ENCODE peak calls at places on chromosomes 5 and 9, in six cellular contexts. B, L, R, Z, C and T are unnamed samples.

GRCh38 chr9:135536166-135536565 is 9.8 kb upstream of the OBP2A start:
- DNase-seq in B (peak; percentile 19), L (no peak), R (peak; percentile 10), Z (no peak), C (no peak), T (no peak)

GRCh38 chr5:112878760-112879159 is 17.7 kb downstream of the SRP19 start:
- DNase-seq in B (no peak), L (no peak), R (no peak), Z (no peak), C (peak; percentile 77), T (peak; percentile 69)

GRCh38 chr5:169527863-169528262 is 55.7 kb upstream of the SPDL1 start:
- DNase-seq in B (no peak), L (no peak), R (no peak), Z (no peak), C (no peak), T (no peak)

GRCh38 chr9:16619341-16619740 is 251.1 kb downstream of the BNC2 start:
- DNase-seq in B (no peak), L (no peak), R (no peak), Z (no peak), C (no peak), T (no peak)

GRCh38 chr5:160419458-160420330 is 813 bp upstream of the SLU7 start:
- DNase-seq in B (no peak), L (no peak), R (no peak), Z (no peak), C (no peak), T (no peak)

GRCh38 chr9:113501129-113501686 is 37.7 kb downstream of the RGS3 start:
- DNase-seq in B (peak; percentile 35), L (no peak), R (no peak), Z (no peak), C (no peak), T (no peak)

GRCh38 chr9:124812401-124813016 is 35.6 kb downstream of the OLFML2A start:
- DNase-seq in B (no peak), L (peak; percentile 48), R (no peak), Z (peak; percentile 98), C (peak; percentile 6), T (no peak)

GRCh38 chr5:93579561-93580386 is 1.2 kb downstream of the NR2F1-AS1 start:
- DNase-seq in B (peak; percentile 52), L (no peak), R (no peak), Z (no peak), C (no peak), T (no peak)

GRCh38 chr9:16755467-16755866 is 115.0 kb downstream of the BNC2 start:
- DNase-seq in B (no peak), L (no peak), R (no peak), Z (no peak), C (no peak), T (no peak)

GRCh38 chr5:109455598-109456096 is 45.9 kb upstream of the PJA2 start:
- DNase-seq in B (peak; percentile 37), L (no peak), R (no peak), Z (peak; percentile 52), C (peak; percentile 44), T (no peak)

GRCh38 chr5:172719211-172719610 is 51.8 kb downstream of the DUSP1 start:
- DNase-seq in B (no peak), L (no peak), R (no peak), Z (no peak), C (no peak), T (no peak)

GRCh38 chr5:25905646-25906045 is 1132.7 kb downstream of the CDH9 start:
- DNase-seq in B (no peak), L (no peak), R (no peak), Z (no peak), C (no peak), T (no peak)

GRCh38 chr5:170126626-170127025 is 20.9 kb downstream of the FOXI1 start:
- DNase-seq in B (no peak), L (no peak), R (no peak), Z (no peak), C (no peak), T (no peak)

GRCh38 chr5:15285901-15286583 is 213.9 kb upstream of the FBXL7 start:
- DNase-seq in B (peak; percentile 42), L (peak; percentile 28), R (no peak), Z (no peak), C (peak; percentile 78), T (peak; percentile 69)

GRCh38 chr5:35854248-35854647 is 2.4 kb upstream of the IL7R start:
- DNase-seq in B (no peak), L (no peak), R (no peak), Z (no peak), C (no peak), T (no peak)

GRCh38 chr9:82601272-82601835 is 461.6 kb downstream of the RASEF start:
- DNase-seq in B (no peak), L (no peak), R (no peak), Z (no peak), C (no peak), T (no peak)

GRCh38 chr5:155125696-155126095 is 112.1 kb downstream of the KIF4B start:
- DNase-seq in B (no peak), L (no peak), R (no peak), Z (no peak), C (no peak), T (no peak)

GRCh38 chr5:54194326-54194725 is 116.0 kb downstream of the ARL15 start:
- DNase-seq in B (no peak), L (no peak), R (no peak), Z (no peak), C (no peak), T (no peak)

GRCh38 chr9:137234055-137234697 is 3.5 kb downstream of the SLC34A3 start:
- DNase-seq in B (no peak), L (no peak), R (no peak), Z (no peak), C (no peak), T (no peak)
- H3K4me3 ChIP-seq in B (no peak overlapping the region), L (no peak overlapping the region), R (no peak overlapping the region), Z (no peak overlapping the region), C (no peak overlapping the region), T (no peak overlapping the region)

GRCh38 chr5:143730112-143730801 is 81.7 kb upstream of the HMHB1 start:
- DNase-seq in B (no peak), L (no peak), R (no peak), Z (no peak), C (no peak), T (no peak)
- H3K4me3 ChIP-seq in B (no peak overlapping the region), L (no peak overlapping the region), R (no peak overlapping the region), Z (no peak overlapping the region), C (no peak overlapping the region), T (no peak overlapping the region)

DNA sequence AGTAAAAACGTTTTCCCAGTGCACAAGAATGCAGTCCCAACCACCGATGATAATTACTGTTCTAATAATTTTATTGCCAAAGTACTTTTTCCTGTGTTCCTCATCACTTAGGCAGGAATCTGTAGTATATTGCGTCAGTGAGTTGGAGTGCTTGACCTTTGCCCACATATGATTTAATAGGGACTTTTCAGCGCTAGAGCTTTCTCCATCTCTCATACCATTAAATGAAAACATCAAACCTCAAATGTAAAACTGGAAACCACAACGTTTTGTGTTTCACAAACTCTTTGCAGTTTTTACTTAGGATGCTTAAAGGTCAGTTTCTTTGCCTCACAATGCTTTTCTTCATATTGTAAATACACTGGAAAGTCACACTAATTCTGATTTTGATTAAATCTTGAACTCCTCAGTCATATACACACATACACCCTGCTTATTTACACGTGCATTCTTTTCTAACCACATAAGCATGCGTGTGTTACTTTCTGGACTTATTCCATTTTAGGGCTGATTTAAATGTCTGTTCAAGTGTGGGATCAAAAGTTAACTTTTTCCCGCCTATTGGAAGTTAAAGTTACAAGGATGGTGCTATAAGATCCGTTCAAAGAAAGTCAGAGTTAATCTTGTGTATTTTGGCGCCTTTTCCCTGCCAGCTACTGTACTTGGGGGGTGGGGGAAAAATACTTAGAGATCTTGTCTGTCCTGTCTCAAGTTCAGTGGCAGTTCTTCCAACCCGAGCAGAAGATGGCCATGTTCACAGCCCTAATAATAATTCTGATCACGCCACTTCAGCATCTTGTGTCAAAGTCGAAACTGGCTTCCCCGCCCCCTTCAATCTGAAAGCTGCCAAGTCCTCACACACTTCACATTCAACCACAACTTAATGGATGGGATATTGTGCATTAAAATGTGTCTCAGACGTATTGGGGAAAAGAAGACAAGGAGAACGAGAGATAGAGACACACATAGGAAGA is 6.6 kb upstream of the NFIB start:
- DNase-seq in B (no peak), L (peak; percentile 47), R (peak; percentile 43), Z (no peak), C (no peak), T (no peak)
- H3K4me3 ChIP-seq in B (no peak overlapping the region), L (peak overlapping the region; percentile 80), R (peak overlapping the region; percentile 64), Z (peak overlapping the region; percentile 74), C (no peak overlapping the region), T (no peak overlapping the region)

GRCh38 chr5:132832612-132833011 is 2.2 kb upstream of the SHROOM1 start:
- DNase-seq in B (no peak), L (no peak), R (no peak), Z (no peak), C (no peak), T (no peak)

GRCh38 chr5:132829742-132830435 is 558 bp downstream of the SHROOM1 start:
- DNase-seq in B (peak; percentile 77), L (peak; percentile 74), R (peak; percentile 87), Z (peak; percentile 87), C (peak; percentile 75), T (peak; percentile 32)

GRCh38 chr5:132830436-132831094 is at the start of gene SHROOM1:
- DNase-seq in B (peak; percentile 59), L (peak; percentile 69), R (peak; percentile 80), Z (peak; percentile 82), C (no peak), T (no peak)

GRCh38 chr5:132828846-132829494 is 1.5 kb downstream of the SHROOM1 start:
- DNase-seq in B (no peak), L (no peak), R (peak; percentile 51), Z (no peak), C (no peak), T (no peak)

GRCh38 chr5:132831095-132831860 is 831 bp upstream of the SHROOM1 start:
- DNase-seq in B (no peak), L (no peak), R (no peak), Z (no peak), C (no peak), T (no peak)
- H3K4me3 ChIP-seq in B (no peak overlapping the region), L (peak overlapping the region; percentile 94), R (peak overlapping the region; percentile 83), Z (peak overlapping the region; percentile 91), C (no peak overlapping the region), T (no peak overlapping the region)

GRCh38 chr5:134131578-134132350 is 17.3 kb downstream of the TCF7 start:
- DNase-seq in B (no peak), L (peak; percentile 2), R (no peak), Z (no peak), C (no peak), T (no peak)
- H3K4me3 ChIP-seq in B (no peak overlapping the region), L (no peak overlapping the region), R (no peak overlapping the region), Z (no peak overlapping the region), C (no peak overlapping the region), T (peak overlapping the region; percentile 26)